ENCODE peak calls at places on chromosomes 5 and 9, in six cellular contexts. N, B, V, U, C and M are unnamed samples.

GRCh38 chr5:149455889-149456409 is 76.9 kb upstream of the IL17B start:
- DNase-seq in N (no peak), B (no peak), C (no peak), U (no peak), V (peak), M (peak)

GRCh38 chr9:27817747-27818146 is 244.5 kb upstream of the C9orf72 start:
- DNase-seq in U (no peak), B (no peak), N (no peak), C (no peak), V (no peak), M (no peak)

GRCh38 chr5:109951348-109951747 is 261.6 kb downstream of the MAN2A1 start:
- DNase-seq in V (no peak), U (no peak), B (no peak), N (no peak), C (no peak), M (no peak)

GRCh38 chr9:99459923-99460322 is 237.8 kb downstream of the SEC61B start:
- DNase-seq in C (no peak), V (no peak), B (no peak), N (no peak), U (no peak), M (no peak)

GRCh38 chr5:149581192-149581861 is at the start of gene ARHGEF37:
- DNase-seq in N (peak), U (peak), C (peak), B (peak), V (peak), M (peak)

GRCh38 chr5:59423021-59423420 is 470.5 kb downstream of the PDE4D start:
- DNase-seq in V (no peak), B (no peak), N (no peak), U (no peak), C (no peak), M (peak)

GRCh38 chr5:159206368-159206767 is 3.0 kb downstream of the RNF145 start:
- DNase-seq in B (no peak), C (no peak), U (no peak), V (peak), N (no peak), M (no peak)

GRCh38 chr9:33190021-33190420 is 22.9 kb upstream of the B4GALT1 start:
- DNase-seq in U (no peak), V (no peak), C (no peak), N (no peak), B (no peak), M (no peak)

GRCh38 chr9:83299556-83299955 is 236.6 kb upstream of the RASEF start:
- DNase-seq in V (peak), N (no peak), C (no peak), B (no peak), U (no peak), M (peak)

GRCh38 chr5:435156-435790 is 7.7 kb upstream of the EXOC3 start:
- DNase-seq in B (peak), C (no peak), N (no peak), V (no peak), U (peak), M (no peak)

GRCh38 chr5:102922839-102923477 is 167.9 kb downstream of the PAM start:
- DNase-seq in N (no peak), V (no peak), B (no peak), U (no peak), C (no peak), M (no peak)

GRCh38 chr9:706606-707451 is 134.7 kb upstream of the DMRT1 start:
- DNase-seq in B (peak), V (peak), U (peak), N (no peak), C (peak), M (peak)

GRCh38 chr5:3836528-3836927 is 240.9 kb downstream of the IRX1 start:
- DNase-seq in V (no peak), U (no peak), B (no peak), C (no peak), N (no peak), M (no peak)

GRCh38 chr9:137127301-137128157 is 11.4 kb upstream of the GRIN1 start:
- DNase-seq in V (no peak), N (no peak), C (no peak), B (no peak), U (no peak), M (no peak)

GRCh38 chr9:108551030-108551964 is 304.5 kb downstream of the ACTL7B start:
- DNase-seq in N (no peak), B (no peak), U (no peak), V (peak), C (no peak), M (peak)

GRCh38 chr9:129026442-129027223 is 1.5 kb downstream of the SH3GLB2 start:
- DNase-seq in C (no peak), V (no peak), B (no peak), U (peak), N (no peak), M (no peak)

GRCh38 chr5:154221371-154221896 is 30.9 kb downstream of the GALNT10 start:
- DNase-seq in B (no peak), C (no peak), U (no peak), V (peak), N (no peak), M (peak)

GRCh38 chr9:132749316-132749715 is 79.1 kb downstream of the GTF3C4 start:
- DNase-seq in N (no peak), V (no peak), B (peak), U (no peak), C (no peak), M (no peak)

GRCh38 chr9:87290241-87290700 is 207.4 kb upstream of the DAPK1 start:
- DNase-seq in N (no peak), B (no peak), U (no peak), V (peak), C (no peak), M (peak)

GRCh38 chr9:83701769-83702168 is 6.0 kb downstream of the UBQLN1 start:
- DNase-seq in U (no peak), B (no peak), N (no peak), C (no peak), V (peak), M (peak)

GRCh38 chr5:44839018-44839681 is 30.4 kb downstream of the MRPS30 start:
- DNase-seq in N (no peak), B (no peak), V (no peak), U (no peak), C (no peak), M (no peak)

GRCh38 chr5:6251579-6252102 is 126.7 kb downstream of the MED10 start:
- DNase-seq in N (no peak), B (peak), V (no peak), C (no peak), U (no peak), M (no peak)